ENCODE peak calls at places on chromosomes 4 and X, in nine cellular contexts. G is testis; X is Caco-2; H is lower lobe of right lung; W is AG04449; M is dorsolateral prefrontal cortex; Y is CD4-positive, CD25-positive, alpha-beta regulatory T cell; O is fibroblast of lung; C is NT2/D1. Z is an unnamed sample.

GRCh38 chr4:53676402-53676871 is 85.2 kb upstream of the LNX1 start:
- DNase-seq in G (no peak), X (no peak), H (no peak), W (peak), M (no peak), Y (no peak), O (peak), C (no peak), Z (peak)

GRCh38 chr4:101279377-101279871 is 67.9 kb downstream of the PPP3CA start:
- DNase-seq in G (peak), X (no peak), H (no peak), W (peak), M (no peak), Y (no peak), O (peak), C (no peak), Z (peak)

GRCh38 chr4:1082215-1083182 is 30.9 kb downstream of the RNF212 start:
- DNase-seq in G (no peak), X (no peak), H (peak), W (no peak), M (no peak), Y (no peak), O (peak), C (no peak), Z (peak)

GRCh38 chr4:10697071-10697470 is 12.5 kb upstream of the CLNK start:
- DNase-seq in G (no peak), X (no peak), H (no peak), W (no peak), M (no peak), Y (no peak), O (no peak), C (no peak), Z (no peak)

GRCh38 chr4:99029852-99030251 is 34.3 kb downstream of the METAP1 start:
- DNase-seq in G (no peak), X (no peak), H (no peak), W (no peak), M (no peak), Y (no peak), O (peak), C (no peak), Z (peak)

GRCh38 chr4:150874386-150875226 is 140.5 kb downstream of the LRBA start:
- DNase-seq in G (no peak), X (no peak), H (no peak), W (no peak), M (no peak), Y (no peak), O (peak), C (no peak), Z (no peak)

GRCh38 chrX:3815896-3816664 is 102.6 kb upstream of the PRKX start:
- DNase-seq in G (peak), X (peak), H (peak), W (no peak), M (peak), Y (peak), O (peak), C (no peak), Z (peak)

GRCh38 chr4:78622253-78622979 is 70.8 kb downstream of the ANXA3 start:
- DNase-seq in G (no peak), X (peak), H (no peak), W (no peak), M (no peak), Y (no peak), O (peak), C (no peak), Z (peak)

GRCh38 chr4:101961144-101961543 is 170.6 kb downstream of the BANK1 start:
- DNase-seq in G (no peak), X (no peak), H (peak), W (no peak), M (no peak), Y (no peak), O (peak), C (no peak), Z (no peak)

GRCh38 chr4:121057466-121057911 is 14.8 kb downstream of the NDNF start:
- DNase-seq in G (no peak), X (no peak), H (no peak), W (no peak), M (no peak), Y (no peak), O (no peak), C (no peak), Z (peak)

GRCh38 chr4:71130827-71131603 is 137.6 kb downstream of the DCK start:
- DNase-seq in G (no peak), X (no peak), H (no peak), W (peak), M (no peak), Y (no peak), O (peak), C (no peak), Z (peak)

GRCh38 chr4:154490589-154491340 is 834 bp downstream of the DCHS2 start:
- DNase-seq in G (no peak), X (no peak), H (no peak), W (no peak), M (no peak), Y (no peak), O (no peak), C (no peak), Z (no peak)

GRCh38 chrX:13646154-13646549 is 6.8 kb upstream of the TCEANC start:
- DNase-seq in G (peak), X (peak), H (peak), W (no peak), M (peak), Y (no peak), O (peak), C (peak), Z (peak)

GRCh38 chrX:23732704-23733103 is 10.4 kb downstream of the ACOT9 start:
- DNase-seq in G (no peak), X (no peak), H (no peak), W (no peak), M (no peak), Y (peak), O (no peak), C (no peak), Z (no peak)

GRCh38 chr4:100340534-100341364 is 150.5 kb upstream of the DDIT4L start:
- DNase-seq in G (no peak), X (no peak), H (no peak), W (no peak), M (no peak), Y (no peak), O (peak), C (no peak), Z (peak)

GRCh38 chr4:152673489-152673888 is 6.3 kb downstream of the TMEM154 start:
- DNase-seq in G (no peak), X (no peak), H (no peak), W (no peak), M (no peak), Y (no peak), O (no peak), C (no peak), Z (no peak)

GRCh38 chr4:52836653-52837052 is 25.5 kb upstream of the RASL11B start:
- DNase-seq in G (no peak), X (no peak), H (no peak), W (no peak), M (no peak), Y (no peak), O (no peak), C (no peak), Z (peak)

GRCh38 chr4:156408749-156409148 is 455.1 kb upstream of the CTSO start:
- DNase-seq in G (no peak), X (no peak), H (no peak), W (no peak), M (no peak), Y (no peak), O (peak), C (no peak), Z (no peak)

GRCh38 chr4:38488891-38489861 is 174.8 kb upstream of the KLF3 start:
- DNase-seq in G (no peak), X (no peak), H (no peak), W (no peak), M (no peak), Y (no peak), O (peak), C (no peak), Z (peak)

GRCh38 chrX:72306851-72307645 is 1.3 kb upstream of the CITED1 start:
- DNase-seq in G (peak), X (peak), H (peak), W (peak), M (peak), Y (peak), O (peak), C (peak), Z (peak)

GRCh38 chrX:130086414-130087207 is 23.7 kb downstream of the ELF4 start:
- DNase-seq in G (no peak), X (no peak), H (peak), W (no peak), M (no peak), Y (peak), O (no peak), C (no peak), Z (no peak)

GRCh38 chrX:71650333-71650969 is 16.9 kb upstream of the LOC101059915 start:
- DNase-seq in G (peak), X (no peak), H (no peak), W (no peak), M (no peak), Y (no peak), O (no peak), C (no peak), Z (no peak)

GRCh38 chr4:125994024-125994423 is 679.3 kb downstream of the FAT4 start:
- DNase-seq in G (no peak), X (no peak), H (no peak), W (no peak), M (no peak), Y (no peak), O (no peak), C (no peak), Z (peak)

DNA sequence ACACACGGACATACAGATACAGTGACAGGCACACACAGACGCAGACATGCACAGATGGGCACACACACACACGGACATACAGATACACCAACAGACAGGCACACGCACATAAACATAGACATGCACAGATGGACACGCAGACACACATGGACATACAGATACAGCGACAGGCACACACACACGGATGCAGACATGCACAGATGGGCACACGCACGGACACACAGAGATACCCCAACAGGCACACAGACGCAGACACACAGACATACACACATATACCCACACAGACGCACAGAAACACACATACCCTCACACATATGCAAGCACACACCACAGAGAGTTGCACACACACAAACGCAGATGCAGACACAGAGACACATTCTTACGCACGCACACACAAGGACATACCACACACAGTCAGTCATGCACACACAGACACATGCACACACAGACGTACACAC is 24.4 kb upstream of the SLC25A6 start:
- DNase-seq in G (no peak), X (no peak), H (no peak), W (no peak), M (no peak), Y (no peak), O (no peak), C (no peak), Z (no peak)
- H3K4me3 ChIP-seq in G (no peak), X (no peak), H (no peak), W (no peak), M (no peak), Y (no peak), O (no peak), C (no peak), Z (no peak)

GRCh38 chr4:41212221-41213203 is 1.8 kb downstream of the APBB2 start:
- DNase-seq in G (peak), X (peak), H (no peak), W (no peak), M (peak), Y (no peak), O (peak), C (peak), Z (peak)
- H3K4me3 ChIP-seq in G (peak), X (peak), H (peak), W (peak), M (peak), Y (no peak), O (peak), C (peak), Z (peak)

DNA sequence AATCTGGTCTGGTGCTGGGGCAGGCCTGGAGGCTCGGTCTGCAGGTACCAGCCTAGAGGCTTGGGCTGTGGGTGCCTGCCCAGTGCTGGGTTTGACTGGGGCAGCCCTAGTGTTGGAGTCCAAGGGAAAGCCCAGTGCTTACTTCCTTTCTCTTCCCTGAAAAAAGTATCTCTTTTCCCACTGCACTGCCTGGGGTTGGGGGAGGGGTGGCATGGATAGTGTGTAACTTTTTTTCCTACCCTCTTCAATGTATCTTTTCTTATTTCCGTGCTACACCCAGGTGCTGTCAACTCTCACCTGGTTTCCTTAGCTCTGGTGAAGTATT is 21.6 kb downstream of the KANTR start:
- DNase-seq in G (peak), X (no peak), H (no peak), W (no peak), M (no peak), Y (no peak), O (no peak), C (no peak), Z (no peak)
- H3K4me3 ChIP-seq in G (no peak), X (no peak), H (no peak), W (no peak), M (no peak), Y (no peak), O (no peak), C (no peak), Z (no peak)

DNA sequence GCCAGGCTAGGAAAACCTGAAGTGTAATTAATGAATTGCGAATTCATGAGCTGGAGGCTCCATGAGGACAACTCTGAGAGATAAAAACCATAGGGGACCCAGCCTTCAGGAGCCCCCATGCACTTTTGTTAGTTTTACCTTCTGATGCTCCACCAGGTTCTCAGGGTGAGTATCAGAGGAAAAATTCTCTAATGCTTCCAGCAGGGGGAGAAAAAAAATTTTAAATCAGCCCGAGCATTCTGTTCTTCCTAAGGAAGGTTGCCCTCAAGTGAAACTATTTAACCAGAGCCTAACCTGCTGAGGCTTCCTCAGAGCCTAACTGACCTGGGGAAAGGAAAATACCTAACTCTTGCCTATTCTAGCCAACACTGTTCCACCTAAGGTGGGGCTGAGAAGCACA is 552.6 kb downstream of the PPARGC1A start:
- DNase-seq in G (no peak), X (no peak), H (no peak), W (no peak), M (no peak), Y (no peak), O (no peak), C (peak), Z (no peak)
- H3K4me3 ChIP-seq in G (no peak), X (no peak), H (no peak), W (no peak), M (no peak), Y (no peak), O (no peak), C (no peak), Z (no peak)

GRCh38 chr4:48564151-48564550 is 74.1 kb downstream of the ZAR1 start:
- DNase-seq in G (no peak), X (no peak), H (no peak), W (no peak), M (no peak), Y (no peak), O (no peak), C (no peak), Z (no peak)

GRCh38 chr4:48570646-48571220 is 80.7 kb downstream of the ZAR1 start:
- DNase-seq in G (no peak), X (no peak), H (no peak), W (peak), M (no peak), Y (no peak), O (peak), C (no peak), Z (peak)

GRCh38 chr4:48571471-48571870 is 81.4 kb downstream of the ZAR1 start:
- DNase-seq in G (no peak), X (no peak), H (no peak), W (no peak), M (no peak), Y (no peak), O (no peak), C (no peak), Z (no peak)

GRCh38 chr4:48565362-48566083 is 75.5 kb downstream of the ZAR1 start:
- DNase-seq in G (no peak), X (no peak), H (no peak), W (no peak), M (no peak), Y (no peak), O (no peak), C (no peak), Z (no peak)
- H3K4me3 ChIP-seq in G (no peak), X (no peak), H (no peak), W (no peak), M (no peak), Y (no peak), O (no peak), C (no peak), Z (no peak)

GRCh38 chr4:106314960-106315359 is 1.0 kb downstream of the TBCK start:
- DNase-seq in G (no peak), X (no peak), H (no peak), W (no peak), M (no peak), Y (no peak), O (no peak), C (no peak), Z (no peak)
- H3K4me3 ChIP-seq in G (peak), X (peak), H (peak), W (peak), M (peak), Y (peak), O (peak), C (peak), Z (peak)

GRCh38 chr4:36249605-36250004 is 5.3 kb upstream of the ARAP2 start:
- DNase-seq in G (no peak), X (no peak), H (no peak), W (no peak), M (no peak), Y (no peak), O (no peak), C (no peak), Z (no peak)

GRCh38 chr4:36255575-36255974 is 11.3 kb upstream of the ARAP2 start:
- DNase-seq in G (no peak), X (no peak), H (no peak), W (no peak), M (no peak), Y (peak), O (no peak), C (no peak), Z (no peak)

GRCh38 chr4:36256398-36256828 is 12.1 kb upstream of the ARAP2 start:
- DNase-seq in G (no peak), X (no peak), H (no peak), W (no peak), M (no peak), Y (no peak), O (no peak), C (no peak), Z (no peak)

GRCh38 chr4:36251983-36252382 is 7.7 kb upstream of the ARAP2 start:
- DNase-seq in G (no peak), X (no peak), H (no peak), W (no peak), M (no peak), Y (no peak), O (no peak), C (no peak), Z (no peak)

DNA sequence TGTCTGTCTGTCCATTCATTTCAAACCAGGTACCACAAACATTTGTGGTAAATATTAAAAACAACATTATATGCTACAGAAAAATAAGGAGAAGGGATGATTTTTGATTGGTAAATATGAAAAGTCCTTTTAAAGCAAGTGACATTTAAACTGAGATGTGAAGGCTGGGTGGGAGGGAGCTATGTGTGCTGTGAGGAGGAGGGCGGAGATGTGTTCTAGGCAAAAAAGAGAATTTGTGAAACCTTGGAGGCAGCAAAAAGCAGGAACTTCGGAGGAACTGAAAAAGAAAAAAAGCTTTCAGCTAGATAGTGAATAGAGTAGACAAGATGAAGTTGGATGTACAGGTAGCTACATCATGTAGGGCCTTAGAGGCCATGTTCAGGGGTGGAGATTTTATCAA is 10.0 kb upstream of the ARAP2 start:
- DNase-seq in G (no peak), X (no peak), H (no peak), W (no peak), M (no peak), Y (no peak), O (no peak), C (no peak), Z (no peak)
- H3K4me3 ChIP-seq in G (no peak), X (no peak), H (no peak), W (no peak), M (no peak), Y (no peak), O (no peak), C (no peak), Z (no peak)

GRCh38 chr4:118833192-118833820 is 2.6 kb downstream of the SEC24D start:
- DNase-seq in G (no peak), X (no peak), H (no peak), W (no peak), M (no peak), Y (no peak), O (no peak), C (no peak), Z (no peak)
- H3K4me3 ChIP-seq in G (no peak), X (no peak), H (no peak), W (peak), M (peak), Y (no peak), O (peak), C (no peak), Z (peak)